ENCODE peak calls at places on chromosomes 7 and 10, in five cellular contexts. O, G, B, R and H are unnamed samples.

GRCh38 chr10:112950714-112951348 is 784 bp downstream of the TCF7L2 start:
- DNase-seq in R (peak; percentile 11), O (no peak), G (no peak), B (no peak), H (no peak)

GRCh38 chr7:17359610-17360009 is 61.2 kb downstream of the AHR start:
- DNase-seq in O (no peak), R (no peak), B (no peak), G (no peak), H (no peak)

GRCh38 chr7:11177793-11178192 is 204.1 kb downstream of the PHF14 start:
- DNase-seq in R (no peak), G (no peak), O (no peak), B (no peak), H (no peak)

GRCh38 chr10:124596914-124597676 is 135.5 kb downstream of the LHPP start:
- DNase-seq in G (peak; percentile 66), R (no peak), B (no peak), O (no peak), H (no peak)

GRCh38 chr10:119724630-119725549 is 960 bp upstream of the INPP5F start:
- DNase-seq in O (peak; percentile 59), G (peak; percentile 37), B (no peak), R (peak; percentile 55), H (no peak)

GRCh38 chr7:159030490-159031134 is 114.1 kb downstream of the VIPR2 start:
- DNase-seq in R (peak; percentile 92), B (no peak), O (peak; percentile 87), G (peak; percentile 46), H (peak; percentile 27)

GRCh38 chr10:73247509-73248258 is 629 bp upstream of the DNAJC9 start:
- DNase-seq in B (no peak), R (peak; percentile 28), G (no peak), O (no peak), H (no peak)

GRCh38 chr10:28879875-28880381 is 202.6 kb downstream of the BAMBI start:
- DNase-seq in O (no peak), R (no peak), G (no peak), B (no peak), H (no peak)

GRCh38 chr7:44884553-44885393 is 557 bp downstream of the PURB start:
- DNase-seq in O (peak; percentile 68), B (no peak), R (peak; percentile 47), G (no peak), H (no peak)

GRCh38 chr10:127550861-127551260 is 1.8 kb downstream of the NPS start:
- DNase-seq in R (no peak), G (no peak), B (no peak), O (no peak), H (no peak)

DNA sequence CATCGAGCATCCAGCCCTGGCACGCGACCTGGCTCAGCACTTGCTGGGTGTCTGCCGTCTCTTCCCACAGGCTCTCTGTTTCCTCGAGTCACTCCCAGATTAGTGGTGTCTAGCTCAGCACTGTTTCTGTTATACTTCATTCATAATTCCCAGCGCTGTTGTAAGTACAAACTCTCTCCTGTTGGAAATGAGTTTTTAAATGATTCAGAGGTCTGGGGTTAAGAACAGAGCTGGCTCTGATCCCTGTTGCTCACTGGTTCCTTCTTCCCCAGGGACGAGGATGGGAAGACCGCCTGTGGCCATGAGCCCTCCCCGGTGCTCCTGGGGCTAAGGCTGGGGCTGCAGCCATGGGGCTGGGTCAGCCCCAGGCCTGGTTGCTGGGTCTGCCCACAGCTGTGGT is 17.3 kb upstream of the C10orf95 start:
- DNase-seq in O (no peak), B (no peak), R (no peak), G (no peak), H (no peak)
- TF ChIP-seq ATF3 in O (no peak), B (no peak), R (no peak), G (no peak), H (no peak)

DNA sequence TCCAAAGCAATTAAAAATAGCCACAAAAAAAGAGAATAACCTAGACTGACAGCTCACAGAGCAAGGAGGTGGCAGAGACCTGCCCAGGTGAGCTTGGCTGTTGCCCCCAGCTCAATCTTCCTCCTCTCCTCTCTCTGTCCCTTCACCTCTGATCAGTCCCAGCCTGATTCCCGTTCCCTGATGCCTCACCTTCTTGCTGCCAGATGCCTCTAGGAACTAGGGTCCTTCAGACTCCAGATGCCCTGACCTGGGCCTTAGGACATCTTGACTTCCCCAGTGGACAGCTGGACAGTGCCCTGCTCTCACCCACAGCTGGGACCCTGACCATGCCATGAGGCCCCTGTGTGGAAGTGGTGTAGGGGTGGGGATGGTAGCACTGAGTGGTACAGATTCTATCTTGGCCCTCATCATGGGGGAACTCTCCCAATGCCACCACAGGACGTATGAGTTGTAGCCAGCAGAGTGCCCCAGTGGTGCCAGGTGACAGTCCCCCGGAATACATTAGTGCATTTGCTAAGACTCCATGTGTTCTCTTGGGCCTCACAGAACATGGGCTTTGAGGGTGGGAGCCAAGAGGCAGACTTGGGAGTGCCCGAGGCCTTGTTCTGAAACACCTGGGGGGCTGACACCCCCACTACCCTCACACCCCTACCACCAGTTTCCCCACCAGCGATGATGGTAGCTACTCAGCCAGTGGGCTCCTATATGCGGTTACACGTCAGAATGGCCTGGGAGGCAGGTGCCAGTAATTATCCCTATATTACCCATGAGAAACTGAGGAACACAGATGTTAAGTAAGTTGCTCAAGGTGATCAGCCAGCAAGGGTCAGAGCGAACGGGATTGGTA is 2.0 kb downstream of the DEPP1 start:
- DNase-seq in B (no peak), O (no peak), G (no peak), R (no peak), H (no peak)
- H3K4me1 ChIP-seq in B (peaks cover 67% of the 10 kb centered on the region), O (peaks cover 26% of the 10 kb centered on the region), G (peaks cover 64% of the 10 kb centered on the region), R (peaks cover 42% of the 10 kb centered on the region), H (peaks cover 52% of the 10 kb centered on the region)

GRCh38 chr10:102564209-102564834 is 60.5 kb downstream of the SUFU start:
- DNase-seq in O (no peak), B (peak; percentile 16), R (no peak), G (no peak), H (no peak)

DNA sequence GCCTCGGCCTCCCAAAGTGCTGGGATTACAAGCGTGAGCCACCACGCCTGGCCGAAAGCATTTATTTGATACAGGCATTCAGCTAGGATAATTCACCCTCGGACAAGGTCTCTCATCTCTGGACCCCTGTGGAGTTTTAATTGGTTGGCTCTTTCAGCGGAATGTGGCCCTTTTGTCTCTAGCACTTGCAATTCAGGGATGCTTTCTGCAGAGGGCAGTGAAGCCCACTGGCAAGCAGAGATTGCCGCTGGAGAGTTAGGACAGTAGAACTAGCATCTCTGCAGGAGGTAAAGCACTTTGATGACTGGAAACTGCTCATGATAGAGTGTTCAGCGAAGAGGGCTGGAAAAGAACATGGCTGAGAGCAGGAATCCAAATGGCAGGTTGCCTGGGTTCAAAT is 62.0 kb downstream of the SUFU start:
- DNase-seq in R (no peak), O (peak; percentile 78), G (peak; percentile 9), B (no peak), H (no peak)
- TF ChIP-seq MAX in R (no peak), O (no peak), G (no peak), B (no peak), H (no peak)

DNA sequence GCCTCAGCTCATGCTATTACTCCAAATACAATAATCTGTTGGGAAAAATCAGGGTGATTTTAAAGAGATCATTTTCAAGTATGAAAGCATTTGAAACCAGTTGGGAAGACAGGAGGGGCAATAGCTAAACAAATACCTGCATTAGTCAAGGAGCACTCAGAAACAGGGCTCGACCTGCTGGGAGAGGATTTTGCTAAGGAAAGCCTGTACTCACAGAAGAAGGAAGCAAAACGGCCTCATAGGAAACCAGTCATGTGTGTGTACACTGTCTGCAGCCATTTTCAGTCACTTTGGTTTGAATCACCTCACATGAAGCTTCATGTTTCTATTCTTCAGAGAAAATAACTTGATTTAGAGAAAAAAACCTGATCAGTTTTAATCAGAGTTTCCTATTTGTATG is 38.6 kb downstream of the FZD1 start:
- DNase-seq in B (no peak), O (no peak), G (no peak), R (no peak), H (no peak)
- TF ChIP-seq ATF3 in B (no peak), O (no peak), G (no peak), R (no peak), H (no peak)